ENCODE peak calls at places on chromosomes 1 and 21, in seven cellular contexts. J is GM06990, T is astrocyte, W is left ventricle myocardium inferior, K is GM23338, A is kidney epithelial cell, F is IMR-90. D is an unnamed sample. For H3K36me3, the result is how much of the 10 kb centered on the place peaks cover.

GRCh38 chr1:182768973-182769372 is 20.6 kb upstream of the NPL start:
- DNase-seq in J (no peak), T (peak), W (no peak), K (no peak), A (no peak), F (no peak), D (no peak)

GRCh38 chr1:40866408-40866788 is 4.2 kb upstream of the CITED4 start:
- DNase-seq in J (no peak), T (peak), W (no peak), K (peak), A (no peak), F (peak), D (no peak)

GRCh38 chr21:42702720-42703119 is 49.3 kb downstream of the PDE9A start:
- DNase-seq in J (no peak), T (no peak), W (no peak), K (no peak), A (no peak), F (no peak), D (no peak)

GRCh38 chr1:65260851-65261473 is 48.4 kb upstream of the DNAJC6 start:
- DNase-seq in J (no peak), T (peak), W (no peak), K (no peak), A (peak), F (peak), D (no peak)

GRCh38 chr21:46357684-46358425 is 33.9 kb downstream of the PCNT start:
- DNase-seq in J (no peak), T (no peak), W (no peak), K (no peak), A (no peak), F (no peak), D (no peak)

GRCh38 chr1:56958526-56958925 is 7.3 kb downstream of the C8B start:
- DNase-seq in J (no peak), T (peak), W (no peak), K (no peak), A (peak), F (peak), D (peak)

GRCh38 chr1:204255225-204255624 is 41.4 kb upstream of the GOLT1A start:
- DNase-seq in J (no peak), T (no peak), W (no peak), K (peak), A (no peak), F (no peak), D (no peak)

GRCh38 chr1:22611530-22611947 is 24.9 kb upstream of the C1QA start:
- DNase-seq in J (no peak), T (peak), W (peak), K (peak), A (peak), F (peak), D (no peak)

GRCh38 chr1:174713796-174714195 is 266.0 kb downstream of the GPR52 start:
- DNase-seq in J (no peak), T (no peak), W (no peak), K (no peak), A (no peak), F (no peak), D (no peak)

GRCh38 chr1:58767143-58767542 is 16.7 kb downstream of the JUN start:
- DNase-seq in J (no peak), T (no peak), W (no peak), K (no peak), A (no peak), F (no peak), D (no peak)

GRCh38 chr1:205588691-205589445 is 42.9 kb downstream of the ELK4 start:
- DNase-seq in J (no peak), T (peak), W (no peak), K (peak), A (no peak), F (peak), D (peak)

GRCh38 chr1:46061146-46061545 is 71.3 kb downstream of the PIK3R3 start:
- DNase-seq in J (no peak), T (no peak), W (no peak), K (no peak), A (no peak), F (no peak), D (no peak)

GRCh38 chr1:221708076-221708571 is 33.8 kb downstream of the DUSP10 start:
- DNase-seq in J (peak), T (peak), W (no peak), K (no peak), A (no peak), F (no peak), D (no peak)

GRCh38 chr1:161227196-161227871 is 1.5 kb downstream of the TOMM40L start:
- DNase-seq in J (peak), T (peak), W (peak), K (peak), A (no peak), F (peak), D (peak)

GRCh38 chr1:198491596-198491995 is 48.9 kb downstream of the ATP6V1G3 start:
- DNase-seq in J (no peak), T (no peak), W (no peak), K (no peak), A (no peak), F (no peak), D (no peak)

GRCh38 chr1:8926707-8927694 is 18.7 kb upstream of the CA6 start:
- DNase-seq in J (no peak), T (no peak), W (no peak), K (no peak), A (no peak), F (no peak), D (no peak)

GRCh38 chr1:198678901-198679329 is 40.1 kb downstream of the PTPRC start:
- DNase-seq in J (peak), T (no peak), W (no peak), K (peak), A (no peak), F (no peak), D (no peak)

GRCh38 chr1:152348447-152348846 is 11.4 kb downstream of the FLG2 start:
- DNase-seq in J (no peak), T (no peak), W (no peak), K (peak), A (no peak), F (no peak), D (no peak)

GRCh38 chr1:31376374-31377134 is 3.7 kb upstream of the FABP3 start:
- DNase-seq in J (no peak), T (peak), W (no peak), K (peak), A (peak), F (peak), D (peak)

GRCh38 chr1:33339413-33339812 is 18.5 kb upstream of the A3GALT2 start:
- DNase-seq in J (no peak), T (no peak), W (no peak), K (no peak), A (no peak), F (no peak), D (peak)

GRCh38 chr1:66343569-66344325 is 190.2 kb upstream of the SGIP1 start:
- DNase-seq in J (no peak), T (no peak), W (no peak), K (no peak), A (no peak), F (peak), D (peak)

GRCh38 chr1:231190456-231190855 is 28.6 kb downstream of the TRIM67 start:
- DNase-seq in J (no peak), T (no peak), W (no peak), K (no peak), A (no peak), F (no peak), D (no peak)

GRCh38 chr1:172960454-172961208 is 90.1 kb downstream of the TNFSF18 start:
- DNase-seq in J (no peak), T (peak), W (no peak), K (peak), A (no peak), F (peak), D (no peak)

GRCh38 chr1:107877092-107877491 is 87.9 kb downstream of the VAV3 start:
- DNase-seq in J (no peak), T (peak), W (no peak), K (no peak), A (peak), F (peak), D (no peak)

GRCh38 chr1:83548311-83548710 is 450.6 kb downstream of the TTLL7 start:
- DNase-seq in J (no peak), T (no peak), W (no peak), K (no peak), A (no peak), F (no peak), D (no peak)

GRCh38 chr1:169514566-169515270 is 29.0 kb upstream of the SLC19A2 start:
- DNase-seq in J (no peak), T (no peak), W (no peak), K (no peak), A (no peak), F (peak), D (no peak)

GRCh38 chr1:78092686-78093085 is 46.9 kb downstream of the GIPC2 start:
- DNase-seq in J (no peak), T (no peak), W (no peak), K (no peak), A (no peak), F (no peak), D (no peak)

GRCh38 chr1:2255420-2256369 is 27.6 kb downstream of the SKI start:
- DNase-seq in J (peak), T (peak), W (no peak), K (peak), A (no peak), F (peak), D (no peak)

GRCh38 chr1:245463392-245464165 is 308.8 kb downstream of the KIF26B start:
- DNase-seq in J (no peak), T (no peak), W (no peak), K (no peak), A (no peak), F (no peak), D (no peak)

GRCh38 chr1:207962716-207963428 is 51.9 kb upstream of the CD34 start:
- DNase-seq in J (no peak), T (no peak), W (peak), K (peak), A (no peak), F (no peak), D (no peak)

GRCh38 chr1:184069675-184070074 is 18.1 kb downstream of the TSEN15 start:
- DNase-seq in J (no peak), T (no peak), W (no peak), K (no peak), A (no peak), F (peak), D (no peak)

DNA sequence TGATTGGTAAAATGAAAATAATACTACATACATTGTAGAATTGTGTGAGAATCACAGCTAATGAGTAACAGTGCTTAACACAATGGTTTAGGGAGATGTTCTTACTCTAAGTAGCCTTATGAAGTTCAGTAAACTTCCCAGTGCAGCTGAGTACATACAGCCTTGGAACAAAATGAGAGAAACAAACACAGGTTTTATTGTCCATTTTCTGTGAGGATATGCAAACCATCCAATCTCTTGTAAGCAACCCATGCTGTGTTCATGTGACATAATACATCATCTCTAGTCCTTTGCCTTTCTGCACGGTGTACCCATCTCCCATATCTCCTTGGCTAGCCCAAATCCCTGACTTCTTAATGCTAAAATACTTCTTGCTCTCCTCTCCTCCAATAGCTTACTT is 14.6 kb upstream of the STRIP1 start:
- DNase-seq in J (no peak), T (no peak), W (no peak), K (no peak), A (no peak), F (no peak), D (no peak)
- H3K36me3 ChIP-seq in J (under half), T (half or more), W (half or more), K (half or more), A (under half), F (half or more), D (half or more)

GRCh38 chr1:51788938-51789337 is 89.6 kb downstream of the NRDC start:
- DNase-seq in J (no peak), T (no peak), W (no peak), K (no peak), A (no peak), F (no peak), D (no peak)

GRCh38 chr1:51791888-51792287 is 86.6 kb downstream of the NRDC start:
- DNase-seq in J (no peak), T (no peak), W (no peak), K (no peak), A (no peak), F (no peak), D (no peak)

GRCh38 chr1:51792864-51793263 is 85.7 kb downstream of the NRDC start:
- DNase-seq in J (no peak), T (peak), W (no peak), K (no peak), A (peak), F (peak), D (no peak)

GRCh38 chr1:51789342-51789741 is 89.2 kb downstream of the NRDC start:
- DNase-seq in J (no peak), T (no peak), W (no peak), K (no peak), A (no peak), F (no peak), D (no peak)

DNA sequence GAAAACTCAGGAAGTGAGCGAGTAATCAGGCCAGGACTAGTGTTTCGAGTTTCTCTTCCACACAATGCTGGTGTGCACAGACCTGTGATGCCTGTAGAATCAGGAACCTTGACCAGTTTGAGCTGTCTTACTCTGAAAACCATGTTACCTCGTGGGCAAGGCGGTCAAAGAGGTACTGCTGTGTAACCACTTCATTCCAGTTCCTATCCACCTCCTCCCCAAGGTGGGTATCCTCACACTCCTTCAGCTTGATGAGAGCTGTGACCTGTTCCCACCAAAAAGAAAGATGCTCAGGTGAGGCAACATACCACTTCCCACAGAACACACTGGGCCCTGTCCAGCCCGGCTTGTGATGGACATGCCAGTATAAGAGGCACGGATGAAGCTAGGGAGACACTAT is 88.1 kb downstream of the NRDC start:
- DNase-seq in J (no peak), T (no peak), W (no peak), K (no peak), A (no peak), F (no peak), D (no peak)
- H3K36me3 ChIP-seq in J (under half), T (half or more), W (half or more), K (half or more), A (under half), F (half or more), D (half or more)

GRCh38 chr1:110021285-110021684 is 13.1 kb upstream of the STRIP1 start:
- DNase-seq in J (no peak), T (no peak), W (no peak), K (no peak), A (no peak), F (no peak), D (no peak)

GRCh38 chr1:110018396-110018795 is 16.0 kb upstream of the STRIP1 start:
- DNase-seq in J (no peak), T (no peak), W (no peak), K (no peak), A (no peak), F (no peak), D (no peak)

GRCh38 chr1:110012100-110012499 is 22.3 kb upstream of the STRIP1 start:
- DNase-seq in J (no peak), T (no peak), W (no peak), K (no peak), A (no peak), F (no peak), D (no peak)

GRCh38 chr1:110017792-110018191 is 16.6 kb upstream of the STRIP1 start:
- DNase-seq in J (no peak), T (no peak), W (no peak), K (no peak), A (no peak), F (no peak), D (no peak)
- H3K36me3 ChIP-seq in J (under half), T (half or more), W (half or more), K (half or more), A (under half), F (half or more), D (half or more)

GRCh38 chr21:32750405-32750804 is 21.1 kb downstream of the PAXBP1 start:
- DNase-seq in J (no peak), T (no peak), W (no peak), K (no peak), A (no peak), F (no peak), D (no peak)

GRCh38 chr21:32753818-32754610 is 17.5 kb downstream of the PAXBP1 start:
- DNase-seq in J (no peak), T (no peak), W (no peak), K (peak), A (no peak), F (no peak), D (no peak)

GRCh38 chr21:32757804-32758203 is 13.8 kb downstream of the PAXBP1 start:
- DNase-seq in J (no peak), T (no peak), W (no peak), K (no peak), A (no peak), F (no peak), D (no peak)

DNA sequence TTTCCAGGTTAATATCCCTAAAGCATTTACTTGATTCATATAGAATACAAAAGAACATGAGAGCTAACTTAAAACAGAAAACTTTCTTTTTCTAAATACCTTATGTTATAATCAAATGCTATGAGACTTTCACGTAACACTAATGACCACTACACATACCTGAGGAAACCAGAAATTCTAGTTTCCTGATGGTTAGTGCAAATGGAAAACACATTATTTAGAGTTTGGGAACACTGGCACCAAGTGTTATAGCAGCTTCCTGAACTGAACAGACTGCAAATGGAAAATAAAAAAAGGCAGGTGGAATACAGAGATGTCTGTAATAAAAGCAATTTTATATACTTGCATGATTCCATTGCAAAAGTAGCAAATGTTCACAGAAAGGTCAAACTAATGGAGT is 15.5 kb downstream of the PAXBP1 start:
- DNase-seq in J (no peak), T (no peak), W (no peak), K (no peak), A (no peak), F (no peak), D (no peak)
- H3K36me3 ChIP-seq in J (under half), T (under half), W (half or more), K (under half), A (under half), F (under half), D (half or more)

D was measured in WERI-Rb-1.